ENCODE peak calls at places on chromosomes 7 and 10, in ten cellular contexts. One of them, this sample, is unnamed.
A peak's percentile ranks its signal among the peaks of the same experiment; 100 is the strongest.

GRCh38 chr10:122149607-122150505 is 121.2 kb upstream of the BTBD16 start:
- DNase-seq in suprapubic skin: peak; percentile 86
- DNase-seq in SK-N-SH: no peak
- DNase-seq in tibial nerve: no peak
- DNase-seq in esophagus muscularis mucosa: no peak
- DNase-seq in upper lobe of left lung: no peak
- DNase-seq in A549: no peak
- DNase-seq in ovary: peak; percentile 52
- DNase-seq in K562: no peak
- DNase-seq in transverse colon: no peak
- DNase-seq in this sample: no peak

GRCh38 chr7:135976312-135977019 is 693 bp downstream of the MTPN start:
- DNase-seq in suprapubic skin: no peak
- DNase-seq in SK-N-SH: peak; percentile 67
- DNase-seq in tibial nerve: no peak
- DNase-seq in esophagus muscularis mucosa: no peak
- DNase-seq in upper lobe of left lung: peak; percentile 27
- DNase-seq in A549: peak; percentile 9
- DNase-seq in ovary: no peak
- DNase-seq in K562: peak; percentile 66
- DNase-seq in transverse colon: peak; percentile 22
- DNase-seq in this sample: no peak

GRCh38 chr10:49176310-49177268 is 11.6 kb downstream of the TMEM273 start:
- DNase-seq in suprapubic skin: no peak
- DNase-seq in SK-N-SH: no peak
- DNase-seq in tibial nerve: no peak
- DNase-seq in esophagus muscularis mucosa: peak; percentile 84
- DNase-seq in upper lobe of left lung: no peak
- DNase-seq in A549: no peak
- DNase-seq in ovary: no peak
- DNase-seq in K562: no peak
- DNase-seq in transverse colon: no peak
- DNase-seq in this sample: no peak

GRCh38 chr7:98785929-98786571 is 83.8 kb downstream of the TMEM130 start:
- DNase-seq in suprapubic skin: no peak
- DNase-seq in SK-N-SH: no peak
- DNase-seq in tibial nerve: no peak
- DNase-seq in esophagus muscularis mucosa: no peak
- DNase-seq in upper lobe of left lung: no peak
- DNase-seq in A549: peak; percentile 29
- DNase-seq in ovary: no peak
- DNase-seq in K562: no peak
- DNase-seq in transverse colon: no peak
- DNase-seq in this sample: no peak

GRCh38 chr7:4683043-4683883 is 1.2 kb downstream of the FOXK1 start:
- DNase-seq in suprapubic skin: peak; percentile 70
- DNase-seq in SK-N-SH: peak; percentile 62
- DNase-seq in tibial nerve: no peak
- DNase-seq in esophagus muscularis mucosa: no peak
- DNase-seq in upper lobe of left lung: peak; percentile 40
- DNase-seq in A549: no peak
- DNase-seq in ovary: peak; percentile 66
- DNase-seq in K562: peak; percentile 69
- DNase-seq in transverse colon: peak; percentile 47
- DNase-seq in this sample: no peak

GRCh38 chr7:104176332-104176731 is 31.5 kb downstream of the ORC5 start:
- DNase-seq in suprapubic skin: no peak
- DNase-seq in SK-N-SH: no peak
- DNase-seq in tibial nerve: no peak
- DNase-seq in esophagus muscularis mucosa: no peak
- DNase-seq in upper lobe of left lung: no peak
- DNase-seq in A549: no peak
- DNase-seq in ovary: no peak
- DNase-seq in K562: no peak
- DNase-seq in transverse colon: no peak
- DNase-seq in this sample: no peak

GRCh38 chr10:111281516-111281915 is 204.7 kb downstream of the ADRA2A start:
- DNase-seq in suprapubic skin: no peak
- DNase-seq in SK-N-SH: peak; percentile 8
- DNase-seq in tibial nerve: no peak
- DNase-seq in esophagus muscularis mucosa: no peak
- DNase-seq in upper lobe of left lung: no peak
- DNase-seq in A549: peak; percentile 15
- DNase-seq in ovary: no peak
- DNase-seq in K562: peak; percentile 7
- DNase-seq in transverse colon: no peak
- DNase-seq in this sample: no peak

GRCh38 chr7:123939784-123940183 is 14.7 kb downstream of the SPAM1 start:
- DNase-seq in suprapubic skin: no peak
- DNase-seq in SK-N-SH: no peak
- DNase-seq in tibial nerve: no peak
- DNase-seq in esophagus muscularis mucosa: no peak
- DNase-seq in upper lobe of left lung: no peak
- DNase-seq in A549: no peak
- DNase-seq in ovary: no peak
- DNase-seq in K562: no peak
- DNase-seq in transverse colon: no peak
- DNase-seq in this sample: no peak

GRCh38 chr7:139775829-139776266 is 1.9 kb downstream of the HIPK2 start:
- DNase-seq in suprapubic skin: no peak
- DNase-seq in SK-N-SH: peak; percentile 80
- DNase-seq in tibial nerve: peak; percentile 61
- DNase-seq in esophagus muscularis mucosa: no peak
- DNase-seq in upper lobe of left lung: peak; percentile 69
- DNase-seq in A549: peak; percentile 78
- DNase-seq in ovary: peak; percentile 47
- DNase-seq in K562: peak; percentile 68
- DNase-seq in transverse colon: peak; percentile 75
- DNase-seq in this sample: peak; percentile 80
- H3K4me3 ChIP-seq in suprapubic skin: peak overlapping the region; percentile 84
- H3K4me3 ChIP-seq in SK-N-SH: peak overlapping the region; percentile 84
- H3K4me3 ChIP-seq in tibial nerve: peak overlapping the region; percentile 75
- H3K4me3 ChIP-seq in esophagus muscularis mucosa: peak overlapping the region; percentile 80
- H3K4me3 ChIP-seq in upper lobe of left lung: peak overlapping the region; percentile 93
- H3K4me3 ChIP-seq in A549: peak overlapping the region; percentile 99
- H3K4me3 ChIP-seq in ovary: peak overlapping the region; percentile 92
- H3K4me3 ChIP-seq in K562: peak overlapping the region; percentile 55
- H3K4me3 ChIP-seq in transverse colon: peak overlapping the region; percentile 98
- H3K4me3 ChIP-seq in this sample: peak overlapping the region; percentile 88

GRCh38 chr7:116673504-116673865 is 1.5 kb downstream of the MET start:
- DNase-seq in suprapubic skin: no peak
- DNase-seq in SK-N-SH: no peak
- DNase-seq in tibial nerve: no peak
- DNase-seq in esophagus muscularis mucosa: no peak
- DNase-seq in upper lobe of left lung: no peak
- DNase-seq in A549: no peak
- DNase-seq in ovary: no peak
- DNase-seq in K562: no peak
- DNase-seq in transverse colon: no peak
- DNase-seq in this sample: no peak

GRCh38 chr7:116671111-116671510 is 885 bp upstream of the MET start:
- DNase-seq in suprapubic skin: no peak
- DNase-seq in SK-N-SH: no peak
- DNase-seq in tibial nerve: no peak
- DNase-seq in esophagus muscularis mucosa: no peak
- DNase-seq in upper lobe of left lung: no peak
- DNase-seq in A549: no peak
- DNase-seq in ovary: no peak
- DNase-seq in K562: no peak
- DNase-seq in transverse colon: no peak
- DNase-seq in this sample: no peak

GRCh38 chr7:116671681-116672595 is at the start of gene MET:
- DNase-seq in suprapubic skin: peak; percentile 85
- DNase-seq in SK-N-SH: peak; percentile 73
- DNase-seq in tibial nerve: peak; percentile 38
- DNase-seq in esophagus muscularis mucosa: no peak
- DNase-seq in upper lobe of left lung: peak; percentile 87
- DNase-seq in A549: peak; percentile 94
- DNase-seq in ovary: peak; percentile 49
- DNase-seq in K562: peak; percentile 42
- DNase-seq in transverse colon: peak; percentile 86
- DNase-seq in this sample: peak; percentile 84

GRCh38 chr7:116674508-116675173 is 2.6 kb downstream of the MET start:
- DNase-seq in suprapubic skin: no peak
- DNase-seq in SK-N-SH: no peak
- DNase-seq in tibial nerve: no peak
- DNase-seq in esophagus muscularis mucosa: no peak
- DNase-seq in upper lobe of left lung: no peak
- DNase-seq in A549: peak; percentile 56
- DNase-seq in ovary: no peak
- DNase-seq in K562: no peak
- DNase-seq in transverse colon: no peak
- DNase-seq in this sample: no peak

DNA sequence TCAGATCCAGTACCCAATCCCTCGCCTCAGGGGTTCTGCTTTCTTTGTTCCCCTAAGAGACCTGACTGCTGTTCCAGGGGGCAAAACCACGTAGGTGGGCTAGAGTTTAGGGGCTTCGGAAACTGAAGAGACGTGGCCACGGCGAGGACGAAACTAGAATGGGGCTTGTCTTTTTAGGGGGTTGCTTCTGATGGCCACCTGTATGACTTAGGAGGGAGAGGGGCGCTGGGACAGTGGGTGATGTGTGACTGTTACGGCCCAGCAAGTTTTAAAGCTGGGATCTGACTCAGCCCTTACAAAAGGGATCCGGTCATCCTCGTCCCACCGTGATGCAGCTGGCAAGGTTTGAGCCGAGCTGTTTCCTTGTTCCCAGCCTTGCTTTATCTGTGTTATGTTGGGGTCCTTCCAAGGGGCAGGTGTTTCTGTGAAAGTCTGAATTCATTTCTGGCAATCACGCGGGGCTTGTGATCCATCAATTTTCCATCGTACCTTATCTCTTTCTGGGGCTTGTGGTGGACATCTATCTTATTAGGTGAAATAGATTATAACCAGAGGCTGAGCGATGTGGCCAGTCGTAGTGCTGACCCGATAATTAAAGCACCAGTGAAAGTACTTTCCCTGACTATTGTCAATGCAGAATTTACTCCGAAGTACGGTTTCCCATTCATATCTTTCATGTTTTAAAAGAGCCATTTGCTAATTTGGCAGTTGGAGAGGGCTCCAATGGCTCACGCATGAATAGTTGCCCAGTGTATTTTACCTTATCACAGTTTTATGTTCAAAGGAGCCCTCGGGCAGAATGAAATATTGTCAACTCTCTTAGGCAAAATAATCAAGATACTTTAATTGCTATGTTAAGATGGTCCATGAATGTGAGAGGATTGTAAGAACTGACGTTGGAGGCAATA is 854 bp downstream of the MET start:
- DNase-seq in suprapubic skin: peak; percentile 62
- DNase-seq in SK-N-SH: peak; percentile 19
- DNase-seq in tibial nerve: no peak
- DNase-seq in esophagus muscularis mucosa: no peak
- DNase-seq in upper lobe of left lung: no peak
- DNase-seq in A549: peak; percentile 48
- DNase-seq in ovary: peak; percentile 17
- DNase-seq in K562: no peak
- DNase-seq in transverse colon: peak; percentile 26
- DNase-seq in this sample: peak; percentile 34
- TF ChIP-seq EP300 in suprapubic skin: no peak
- TF ChIP-seq EP300 in SK-N-SH: no peak
- TF ChIP-seq EP300 in tibial nerve: no peak
- TF ChIP-seq EP300 in esophagus muscularis mucosa: no peak
- TF ChIP-seq EP300 in upper lobe of left lung: no peak
- TF ChIP-seq EP300 in A549: no peak
- TF ChIP-seq EP300 in ovary: no peak
- TF ChIP-seq EP300 in K562: no peak
- TF ChIP-seq EP300 in transverse colon: no peak
- TF ChIP-seq EP300 in this sample: no peak

GRCh38 chr7:52114509-52114908 is 797.9 kb upstream of the COBL start:
- DNase-seq in suprapubic skin: no peak
- DNase-seq in SK-N-SH: no peak
- DNase-seq in tibial nerve: no peak
- DNase-seq in esophagus muscularis mucosa: no peak
- DNase-seq in upper lobe of left lung: no peak
- DNase-seq in A549: no peak
- DNase-seq in ovary: no peak
- DNase-seq in K562: no peak
- DNase-seq in transverse colon: no peak
- DNase-seq in this sample: no peak
- H3K27ac ChIP-seq in suprapubic skin: no peak overlapping the region
- H3K27ac ChIP-seq in SK-N-SH: no peak overlapping the region
- H3K27ac ChIP-seq in tibial nerve: no peak overlapping the region
- H3K27ac ChIP-seq in esophagus muscularis mucosa: no peak overlapping the region
- H3K27ac ChIP-seq in upper lobe of left lung: no peak overlapping the region
- H3K27ac ChIP-seq in A549: no peak overlapping the region
- H3K27ac ChIP-seq in ovary: no peak overlapping the region
- H3K27ac ChIP-seq in K562: no peak overlapping the region
- H3K27ac ChIP-seq in transverse colon: no peak overlapping the region
- H3K27ac ChIP-seq in this sample: no peak overlapping the region

GRCh38 chr7:47782792-47783191 is 165.5 kb downstream of the PKD1L1 start:
- DNase-seq in suprapubic skin: no peak
- DNase-seq in SK-N-SH: no peak
- DNase-seq in tibial nerve: no peak
- DNase-seq in esophagus muscularis mucosa: peak; percentile 14
- DNase-seq in upper lobe of left lung: no peak
- DNase-seq in A549: no peak
- DNase-seq in ovary: no peak
- DNase-seq in K562: no peak
- DNase-seq in transverse colon: no peak
- DNase-seq in this sample: no peak

GRCh38 chr7:47785923-47786556 is 162.2 kb downstream of the PKD1L1 start:
- DNase-seq in suprapubic skin: no peak
- DNase-seq in SK-N-SH: no peak
- DNase-seq in tibial nerve: no peak
- DNase-seq in esophagus muscularis mucosa: peak; percentile 24
- DNase-seq in upper lobe of left lung: no peak
- DNase-seq in A549: no peak
- DNase-seq in ovary: no peak
- DNase-seq in K562: no peak
- DNase-seq in transverse colon: no peak
- DNase-seq in this sample: no peak

GRCh38 chr7:47786557-47787248 is 161.6 kb downstream of the PKD1L1 start:
- DNase-seq in suprapubic skin: peak; percentile 75
- DNase-seq in SK-N-SH: no peak
- DNase-seq in tibial nerve: peak; percentile 21
- DNase-seq in esophagus muscularis mucosa: peak; percentile 90
- DNase-seq in upper lobe of left lung: peak; percentile 32
- DNase-seq in A549: peak; percentile 100
- DNase-seq in ovary: peak; percentile 79
- DNase-seq in K562: no peak
- DNase-seq in transverse colon: peak; percentile 28
- DNase-seq in this sample: no peak

GRCh38 chr7:47782022-47782421 is 166.2 kb downstream of the PKD1L1 start:
- DNase-seq in suprapubic skin: no peak
- DNase-seq in SK-N-SH: no peak
- DNase-seq in tibial nerve: no peak
- DNase-seq in esophagus muscularis mucosa: peak; percentile 29
- DNase-seq in upper lobe of left lung: no peak
- DNase-seq in A549: no peak
- DNase-seq in ovary: no peak
- DNase-seq in K562: no peak
- DNase-seq in transverse colon: no peak
- DNase-seq in this sample: no peak

DNA sequence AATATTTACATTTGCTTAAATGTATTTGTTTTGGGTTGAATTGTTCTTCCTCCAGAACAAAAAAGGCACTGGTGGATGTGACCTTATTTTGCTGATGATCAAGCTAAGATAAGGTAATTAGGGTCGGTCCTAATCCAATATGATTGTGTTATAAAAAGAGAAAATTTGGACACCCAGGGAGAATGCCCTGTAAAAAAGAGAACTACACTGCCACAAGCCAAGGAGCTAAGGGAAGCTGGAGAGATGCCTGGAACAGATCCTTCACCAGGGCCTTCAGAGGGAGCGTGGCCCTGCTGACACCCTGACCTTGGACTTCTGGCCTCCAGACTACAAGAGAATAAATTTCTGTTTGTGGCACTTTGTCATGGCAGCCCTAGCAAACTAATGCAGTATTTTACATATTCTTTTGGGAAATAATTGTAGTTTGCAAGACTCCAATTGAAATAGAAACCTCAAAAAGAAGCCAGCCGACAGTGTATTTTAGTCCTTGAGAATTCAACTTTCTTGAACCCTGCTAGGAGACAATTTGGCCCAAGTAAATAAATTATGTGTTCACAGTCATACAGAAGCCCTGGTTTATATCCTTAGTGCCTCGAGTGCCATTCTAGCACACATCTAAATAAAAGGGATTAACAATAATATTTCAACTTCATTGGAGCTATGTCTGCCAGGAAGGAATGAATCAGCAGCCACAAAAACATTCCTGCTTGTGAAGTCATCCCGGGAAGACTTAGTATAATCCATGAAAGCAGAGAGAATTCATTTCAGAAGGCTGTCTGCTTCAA is 164.6 kb downstream of the PKD1L1 start:
- DNase-seq in suprapubic skin: no peak
- DNase-seq in SK-N-SH: no peak
- DNase-seq in tibial nerve: no peak
- DNase-seq in esophagus muscularis mucosa: peak; percentile 50
- DNase-seq in upper lobe of left lung: no peak
- DNase-seq in A549: peak; percentile 89
- DNase-seq in ovary: no peak
- DNase-seq in K562: no peak
- DNase-seq in transverse colon: no peak
- DNase-seq in this sample: no peak
- H3K4me3 ChIP-seq in suprapubic skin: no peak overlapping the region
- H3K4me3 ChIP-seq in SK-N-SH: no peak overlapping the region
- H3K4me3 ChIP-seq in tibial nerve: no peak overlapping the region
- H3K4me3 ChIP-seq in esophagus muscularis mucosa: no peak overlapping the region
- H3K4me3 ChIP-seq in upper lobe of left lung: no peak overlapping the region
- H3K4me3 ChIP-seq in A549: no peak overlapping the region
- H3K4me3 ChIP-seq in ovary: no peak overlapping the region
- H3K4me3 ChIP-seq in K562: no peak overlapping the region
- H3K4me3 ChIP-seq in transverse colon: no peak overlapping the region
- H3K4me3 ChIP-seq in this sample: no peak overlapping the region

This sample was measured in stomach.